ENCODE peak calls at places on chromosomes 16 and 17, in nine cellular contexts. J is A673; F is CD8-positive, alpha-beta T cell; D is trophoblast cell; B is iPS DF 6.9; S is heart right ventricle; T is GM23338; V is adipocyte; O is CD4-positive, alpha-beta memory T cell. L is an unnamed sample. For H3K27me3, the result is how much of the 10 kb centered on the place peaks cover.

GRCh38 chr16:57253410-57253927 is 8.4 kb downstream of the ARL2BP start:
- DNase-seq in F (no peak), V (no peak), D (peak), T (no peak), S (no peak), B (no peak), O (no peak), J (no peak), L (no peak)

GRCh38 chr16:70573451-70574121 is 50.0 kb downstream of the SF3B3 start:
- DNase-seq in T (peak), V (peak), B (no peak), D (peak), O (no peak), J (peak), S (peak), F (no peak), L (peak)

GRCh38 chr17:44914148-44914547 is 1.2 kb downstream of the GFAP start:
- DNase-seq in J (no peak), S (no peak), B (no peak), O (no peak), D (no peak), F (no peak), T (no peak), V (no peak), L (no peak)

GRCh38 chr16:58459344-58460218 is 40.4 kb upstream of the NDRG4 start:
- DNase-seq in B (no peak), F (no peak), D (peak), J (no peak), O (no peak), V (peak), S (peak), T (no peak), L (peak)

GRCh38 chr17:8628172-8628571 is 2.4 kb downstream of the MYH10 start:
- DNase-seq in S (no peak), B (no peak), F (no peak), J (peak), V (peak), T (no peak), O (no peak), D (no peak), L (no peak)

GRCh38 chr16:71432906-71433305 is 8.9 kb downstream of the TLE7 start:
- DNase-seq in V (no peak), S (no peak), J (no peak), T (no peak), D (no peak), B (no peak), O (no peak), F (no peak), L (no peak)

GRCh38 chr16:72182976-72183375 is 11.0 kb upstream of the PMFBP1 start:
- DNase-seq in F (no peak), T (no peak), D (no peak), S (no peak), J (no peak), B (no peak), O (no peak), V (no peak), L (no peak)

GRCh38 chr17:30597776-30598288 is 120.6 kb downstream of the GOSR1 start:
- DNase-seq in O (no peak), B (no peak), S (no peak), T (no peak), D (no peak), J (no peak), F (no peak), V (peak), L (no peak)

GRCh38 chr16:72895951-72896350 is 152.0 kb downstream of the ZFHX3 start:
- DNase-seq in T (no peak), J (no peak), V (no peak), D (no peak), B (no peak), O (no peak), F (no peak), S (no peak), L (no peak)

GRCh38 chr17:43528319-43528987 is 17.7 kb downstream of the ETV4 start:
- DNase-seq in O (no peak), F (no peak), B (no peak), T (no peak), J (no peak), S (peak), D (peak), V (no peak), L (no peak)

GRCh38 chr17:70661342-70662222 is 492.2 kb downstream of the KCNJ2 start:
- DNase-seq in T (no peak), J (peak), F (no peak), S (no peak), B (no peak), O (no peak), V (no peak), D (no peak), L (peak)

GRCh38 chr16:22088642-22089041 is 3.7 kb upstream of the VWA3A start:
- DNase-seq in J (no peak), V (no peak), S (no peak), O (no peak), B (no peak), F (no peak), D (no peak), T (no peak), L (no peak)

GRCh38 chr17:63686138-63686685 is 13.7 kb downstream of the LIMD2 start:
- DNase-seq in D (no peak), O (no peak), S (no peak), B (no peak), J (no peak), T (no peak), F (no peak), V (no peak), L (no peak)

GRCh38 chr16:30007378-30007895 is 3.4 kb downstream of the DOC2A start:
- DNase-seq in S (no peak), V (no peak), F (no peak), J (no peak), O (no peak), T (no peak), B (no peak), D (no peak), L (no peak)

GRCh38 chr17:76697702-76698465 is 12.9 kb downstream of the MXRA7 start:
- DNase-seq in T (peak), S (no peak), V (peak), D (no peak), B (no peak), O (no peak), F (no peak), J (peak), L (no peak)

GRCh38 chr17:71937914-71938313 is 182.9 kb upstream of the SOX9 start:
- DNase-seq in O (no peak), T (no peak), V (peak), S (no peak), F (no peak), B (no peak), J (no peak), D (no peak), L (no peak)

GRCh38 chr16:20049831-20050230 is 23.9 kb downstream of the GPR139 start:
- DNase-seq in O (no peak), T (peak), B (no peak), S (no peak), D (no peak), F (no peak), J (no peak), V (no peak), L (no peak)

GRCh38 chr16:83804366-83804765 is 3.4 kb upstream of the HSBP1 start:
- DNase-seq in F (no peak), B (no peak), T (no peak), D (no peak), J (no peak), S (no peak), V (no peak), O (no peak), L (no peak)

GRCh38 chr16:55832788-55833583 is at the start of gene CES1:
- DNase-seq in J (peak), F (no peak), S (peak), T (peak), D (no peak), V (no peak), O (no peak), B (peak), L (no peak)

GRCh38 chr17:40803617-40804082 is 3.9 kb upstream of the KRT28 start:
- DNase-seq in B (peak), V (peak), S (peak), O (peak), J (peak), T (peak), F (peak), D (peak), L (peak)

GRCh38 chr16:58114827-58115825 is 14.1 kb downstream of the CFAP20 start:
- DNase-seq in B (no peak), V (no peak), O (no peak), T (no peak), S (peak), J (no peak), D (no peak), F (no peak), L (no peak)

GRCh38 chr17:29357821-29358232 is 32.3 kb upstream of the TAOK1 start:
- DNase-seq in O (no peak), T (no peak), D (no peak), J (no peak), S (no peak), B (no peak), V (no peak), F (no peak), L (no peak)

GRCh38 chr16:89921699-89922476 is 1.3 kb upstream of the TUBB3 start:
- DNase-seq in V (peak), S (peak), J (peak), D (peak), B (no peak), T (peak), F (no peak), O (no peak), L (peak)

GRCh38 chr16:10126686-10127085 is 55.5 kb downstream of the GRIN2A start:
- DNase-seq in J (no peak), V (peak), D (no peak), B (no peak), S (no peak), T (no peak), O (no peak), F (no peak), L (peak)

GRCh38 chr16:5557448-5557847 is 459.9 kb upstream of the EEF2KMT start:
- DNase-seq in D (no peak), F (no peak), S (no peak), B (no peak), J (no peak), O (no peak), V (no peak), T (no peak), L (no peak)

GRCh38 chr16:86664518-86665318 is 86.4 kb downstream of the FOXL1 start:
- DNase-seq in B (no peak), J (no peak), S (no peak), V (peak), O (no peak), F (peak), D (no peak), T (no peak), L (peak)

GRCh38 chr17:6186998-6187397 is 116.8 kb downstream of the WSCD1 start:
- DNase-seq in V (no peak), D (no peak), T (no peak), S (no peak), O (no peak), J (no peak), B (no peak), F (no peak), L (no peak)
- H3K4me3 ChIP-seq in V (no peak), D (no peak), T (no peak), S (no peak), O (no peak), J (no peak), B (no peak), F (no peak), L (no peak)

GRCh38 chr16:85166699-85167588 is 54.7 kb upstream of the CIBAR2 start:
- DNase-seq in T (no peak), B (no peak), J (no peak), S (no peak), D (peak), O (no peak), F (no peak), V (no peak), L (no peak)

GRCh38 chr16:85165781-85166180 is 53.5 kb upstream of the CIBAR2 start:
- DNase-seq in F (no peak), S (no peak), D (no peak), B (no peak), O (no peak), T (no peak), J (no peak), V (no peak), L (no peak)

GRCh38 chr16:85163278-85164112 is 51.2 kb upstream of the CIBAR2 start:
- DNase-seq in F (no peak), O (no peak), S (no peak), T (no peak), V (no peak), J (no peak), D (no peak), B (no peak), L (no peak)

GRCh38 chr16:85166281-85166680 is 54.0 kb upstream of the CIBAR2 start:
- DNase-seq in V (no peak), B (no peak), D (no peak), S (no peak), T (no peak), J (no peak), O (no peak), F (no peak), L (no peak)

DNA sequence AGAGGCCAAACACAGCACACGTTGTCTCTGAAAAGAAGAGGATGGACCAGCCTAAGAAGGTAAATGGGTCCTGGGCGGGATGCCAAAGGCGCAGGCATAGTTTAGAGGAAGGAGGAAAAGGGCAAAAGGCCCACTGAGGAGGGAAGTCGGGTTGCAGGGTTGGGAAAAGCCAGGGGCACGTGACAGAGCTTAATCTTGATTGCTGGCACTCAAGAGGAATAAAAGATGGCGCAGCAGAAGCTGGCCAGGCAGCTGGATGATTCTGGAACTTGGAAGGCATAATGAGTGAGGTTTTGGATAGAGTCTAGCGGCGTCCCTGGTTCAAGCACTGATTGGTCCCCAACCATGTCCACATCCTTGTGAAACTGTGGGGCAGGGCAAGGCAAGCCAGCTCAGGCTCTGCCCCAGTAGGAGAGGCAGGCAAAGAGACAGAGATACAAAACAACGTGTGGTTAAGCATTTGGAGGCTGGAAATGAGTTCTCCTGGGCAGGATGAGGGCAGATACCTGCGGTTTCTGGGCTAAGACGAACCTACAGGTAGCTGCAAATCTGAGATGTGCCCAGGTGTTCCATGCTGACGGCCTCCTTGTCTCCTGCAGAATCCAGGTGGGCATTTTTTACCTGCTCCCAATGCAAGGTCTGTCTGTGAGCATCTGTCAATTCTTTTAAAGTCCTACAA is 52.7 kb upstream of the CIBAR2 start:
- DNase-seq in F (no peak), B (no peak), D (no peak), J (no peak), O (no peak), S (no peak), T (no peak), V (no peak), L (no peak)
- H3K27me3 ChIP-seq in F (under half), B (under half), D (under half), J (under half), O (under half), S (under half), T (under half), V (under half), L (under half)

GRCh38 chr17:13024526-13025263 is 6.9 kb upstream of the ELAC2 start:
- DNase-seq in O (peak), T (peak), F (peak), V (peak), B (no peak), S (peak), D (peak), J (peak), L (no peak)
- H3K4me3 ChIP-seq in O (no peak), T (peak), F (no peak), V (peak), B (no peak), S (no peak), D (no peak), J (no peak), L (no peak)

GRCh38 chr17:79026345-79027273 is 2.6 kb downstream of the C1QTNF1 start:
- DNase-seq in F (no peak), S (no peak), V (peak), O (no peak), B (no peak), D (peak), J (peak), T (no peak), L (no peak)

GRCh38 chr17:79024901-79025737 is 1.1 kb downstream of the C1QTNF1 start:
- DNase-seq in J (no peak), B (no peak), S (peak), V (no peak), T (no peak), O (no peak), D (no peak), F (no peak), L (no peak)

GRCh38 chr17:79023180-79023705 is 726 bp upstream of the C1QTNF1 start:
- DNase-seq in D (no peak), F (no peak), T (peak), S (no peak), O (no peak), J (no peak), B (no peak), V (no peak), L (no peak)

GRCh38 chr17:79022507-79022991 is 1.4 kb upstream of the C1QTNF1 start:
- DNase-seq in V (no peak), D (no peak), B (no peak), O (no peak), J (no peak), T (no peak), F (no peak), S (peak), L (no peak)

GRCh38 chr17:79023886-79024771 is at the start of gene C1QTNF1:
- DNase-seq in D (peak), S (peak), F (no peak), T (peak), V (peak), O (peak), J (peak), B (no peak), L (no peak)
- H3K27me3 ChIP-seq in D (under half), S (under half), F (under half), T (half or more), V (under half), O (under half), J (under half), B (under half), L (under half)

L was measured in kidney epithelial cell.